ENCODE peak calls at places on chromosomes 16 and 17, in ten cellular contexts. One of them, this sample, is unnamed.

GRCh38 chr17:31386542-31387075 is 4.9 kb upstream of the RAB11FIP4 start:
- DNase-seq in BE2C: no peak
- DNase-seq in astrocyte of the spinal cord: no peak
- DNase-seq in DND-41: no peak
- DNase-seq in GM23248: no peak
- DNase-seq in heart left ventricle: no peak
- DNase-seq in pancreas: no peak
- DNase-seq in GM23338: no peak
- DNase-seq in stomach: no peak
- DNase-seq in tibial artery: no peak
- DNase-seq in this sample: no peak

GRCh38 chr17:59387351-59388069 is 56.1 kb downstream of the YPEL2 start:
- DNase-seq in DND-41: no peak
- DNase-seq in pancreas: no peak
- DNase-seq in stomach: no peak
- DNase-seq in astrocyte of the spinal cord: no peak
- DNase-seq in heart left ventricle: no peak
- DNase-seq in tibial artery: no peak
- DNase-seq in GM23248: peak
- DNase-seq in BE2C: peak
- DNase-seq in GM23338: no peak
- DNase-seq in this sample: no peak

GRCh38 chr16:56225013-56225742 is 33.9 kb downstream of the GNAO1 start:
- DNase-seq in GM23248: no peak
- DNase-seq in astrocyte of the spinal cord: no peak
- DNase-seq in GM23338: no peak
- DNase-seq in BE2C: no peak
- DNase-seq in heart left ventricle: no peak
- DNase-seq in pancreas: no peak
- DNase-seq in stomach: no peak
- DNase-seq in tibial artery: no peak
- DNase-seq in DND-41: peak
- DNase-seq in this sample: no peak

GRCh38 chr17:31008374-31009035 is 37.7 kb downstream of the RNF135 start:
- DNase-seq in DND-41: no peak
- DNase-seq in astrocyte of the spinal cord: peak
- DNase-seq in pancreas: peak
- DNase-seq in stomach: peak
- DNase-seq in tibial artery: peak
- DNase-seq in GM23248: peak
- DNase-seq in GM23338: peak
- DNase-seq in BE2C: no peak
- DNase-seq in heart left ventricle: peak
- DNase-seq in this sample: peak

GRCh38 chr16:75402821-75403475 is 30.4 kb downstream of the CFDP1 start:
- DNase-seq in astrocyte of the spinal cord: peak
- DNase-seq in GM23248: peak
- DNase-seq in tibial artery: no peak
- DNase-seq in pancreas: no peak
- DNase-seq in GM23338: peak
- DNase-seq in stomach: no peak
- DNase-seq in heart left ventricle: no peak
- DNase-seq in BE2C: peak
- DNase-seq in DND-41: no peak
- DNase-seq in this sample: peak

GRCh38 chr16:50326835-50327465 is 41.8 kb downstream of the BRD7 start:
- DNase-seq in BE2C: peak
- DNase-seq in GM23338: peak
- DNase-seq in GM23248: peak
- DNase-seq in heart left ventricle: no peak
- DNase-seq in stomach: no peak
- DNase-seq in pancreas: no peak
- DNase-seq in astrocyte of the spinal cord: peak
- DNase-seq in DND-41: no peak
- DNase-seq in tibial artery: no peak
- DNase-seq in this sample: peak

GRCh38 chr16:88532434-88533241 is 37.6 kb upstream of the ZC3H18 start:
- DNase-seq in stomach: no peak
- DNase-seq in GM23248: no peak
- DNase-seq in pancreas: peak
- DNase-seq in tibial artery: no peak
- DNase-seq in astrocyte of the spinal cord: no peak
- DNase-seq in GM23338: no peak
- DNase-seq in DND-41: no peak
- DNase-seq in BE2C: no peak
- DNase-seq in heart left ventricle: no peak
- DNase-seq in this sample: no peak

GRCh38 chr16:55212791-55213190 is 111.2 kb upstream of the IRX6 start:
- DNase-seq in heart left ventricle: no peak
- DNase-seq in GM23338: no peak
- DNase-seq in GM23248: no peak
- DNase-seq in pancreas: no peak
- DNase-seq in DND-41: no peak
- DNase-seq in stomach: no peak
- DNase-seq in astrocyte of the spinal cord: no peak
- DNase-seq in BE2C: no peak
- DNase-seq in tibial artery: no peak
- DNase-seq in this sample: no peak

GRCh38 chr17:50946223-50946890 is 80.2 kb upstream of the TOB1 start:
- DNase-seq in DND-41: no peak
- DNase-seq in BE2C: no peak
- DNase-seq in astrocyte of the spinal cord: no peak
- DNase-seq in GM23248: no peak
- DNase-seq in pancreas: peak
- DNase-seq in GM23338: no peak
- DNase-seq in heart left ventricle: no peak
- DNase-seq in stomach: peak
- DNase-seq in tibial artery: peak
- DNase-seq in this sample: no peak

GRCh38 chr17:50947844-50948514 is 81.8 kb upstream of the TOB1 start:
- DNase-seq in DND-41: no peak
- DNase-seq in BE2C: peak
- DNase-seq in stomach: peak
- DNase-seq in pancreas: peak
- DNase-seq in heart left ventricle: peak
- DNase-seq in astrocyte of the spinal cord: no peak
- DNase-seq in tibial artery: peak
- DNase-seq in GM23338: no peak
- DNase-seq in GM23248: no peak
- DNase-seq in this sample: no peak

GRCh38 chr17:50948711-50949110 is 82.6 kb upstream of the TOB1 start:
- DNase-seq in tibial artery: peak
- DNase-seq in BE2C: no peak
- DNase-seq in GM23248: no peak
- DNase-seq in GM23338: no peak
- DNase-seq in astrocyte of the spinal cord: no peak
- DNase-seq in DND-41: no peak
- DNase-seq in pancreas: no peak
- DNase-seq in heart left ventricle: no peak
- DNase-seq in stomach: no peak
- DNase-seq in this sample: no peak

GRCh38 chr17:50945779-50946222 is 79.6 kb upstream of the TOB1 start:
- DNase-seq in pancreas: no peak
- DNase-seq in DND-41: no peak
- DNase-seq in heart left ventricle: no peak
- DNase-seq in astrocyte of the spinal cord: no peak
- DNase-seq in BE2C: no peak
- DNase-seq in tibial artery: peak
- DNase-seq in GM23338: no peak
- DNase-seq in stomach: no peak
- DNase-seq in GM23248: no peak
- DNase-seq in this sample: no peak

DNA sequence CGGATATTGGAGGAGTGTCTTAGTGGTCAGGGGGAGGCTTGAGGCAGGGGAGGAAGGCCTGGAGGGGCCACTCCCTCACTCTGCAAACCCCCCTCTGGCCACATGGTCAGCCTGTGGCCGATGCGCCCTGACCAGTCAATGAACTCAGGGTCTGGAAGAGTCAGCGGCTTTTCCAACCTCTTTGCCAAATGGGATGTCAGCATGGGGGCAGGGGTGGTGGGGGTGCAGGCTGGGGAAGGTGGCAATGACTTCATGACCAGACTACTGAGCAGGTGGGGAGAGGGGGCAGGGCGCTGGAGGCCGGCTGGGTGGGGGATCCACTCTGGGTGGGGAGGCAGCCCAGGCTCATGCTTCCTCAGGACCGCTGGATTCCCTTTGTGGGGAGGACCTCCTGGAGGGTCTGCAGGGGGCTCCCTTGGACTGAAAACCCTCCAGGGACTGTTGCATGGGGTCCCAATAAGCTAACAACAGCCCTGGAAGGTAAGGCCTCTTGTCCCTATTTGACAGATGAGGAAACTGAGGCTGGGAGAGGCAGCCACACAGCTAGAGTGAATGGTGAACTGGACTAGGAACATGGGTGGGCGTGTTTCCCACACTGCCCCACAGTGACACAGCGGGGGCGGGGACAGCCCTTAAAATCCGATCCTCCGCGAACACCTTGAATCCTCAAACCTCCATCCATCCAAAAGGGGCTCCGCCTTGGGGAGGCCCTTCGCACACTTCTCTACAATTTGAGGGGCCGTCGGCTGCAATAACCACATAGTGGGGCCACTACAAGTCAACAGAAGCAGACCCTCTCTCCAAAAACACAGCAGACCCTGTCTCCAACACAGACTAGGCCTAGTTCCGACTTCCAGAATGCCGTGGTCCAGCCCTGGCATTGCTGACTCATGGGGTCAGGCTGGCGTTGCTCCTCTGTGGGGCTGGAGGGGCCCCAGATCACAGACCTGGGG is 81.0 kb upstream of the TOB1 start:
- DNase-seq in stomach: no peak
- DNase-seq in DND-41: no peak
- DNase-seq in BE2C: no peak
- DNase-seq in heart left ventricle: no peak
- DNase-seq in tibial artery: peak
- DNase-seq in GM23248: no peak
- DNase-seq in GM23338: no peak
- DNase-seq in pancreas: peak
- DNase-seq in astrocyte of the spinal cord: no peak
- DNase-seq in this sample: no peak
- H3K4me3 ChIP-seq in stomach: no peak
- H3K4me3 ChIP-seq in DND-41: no peak
- H3K4me3 ChIP-seq in BE2C: no peak
- H3K4me3 ChIP-seq in heart left ventricle: no peak
- H3K4me3 ChIP-seq in tibial artery: no peak
- H3K4me3 ChIP-seq in GM23248: no peak
- H3K4me3 ChIP-seq in GM23338: no peak
- H3K4me3 ChIP-seq in pancreas: no peak
- H3K4me3 ChIP-seq in astrocyte of the spinal cord: no peak
- H3K4me3 ChIP-seq in this sample: no peak

GRCh38 chr17:5237541-5238016 is 2.9 kb upstream of the SCIMP start:
- DNase-seq in tibial artery: peak
- DNase-seq in stomach: peak
- DNase-seq in GM23338: peak
- DNase-seq in DND-41: peak
- DNase-seq in astrocyte of the spinal cord: peak
- DNase-seq in pancreas: peak
- DNase-seq in GM23248: peak
- DNase-seq in heart left ventricle: peak
- DNase-seq in BE2C: peak
- DNase-seq in this sample: peak

GRCh38 chr17:5238333-5238732 is 3.7 kb upstream of the SCIMP start:
- DNase-seq in DND-41: no peak
- DNase-seq in stomach: no peak
- DNase-seq in pancreas: no peak
- DNase-seq in GM23338: no peak
- DNase-seq in BE2C: no peak
- DNase-seq in tibial artery: no peak
- DNase-seq in heart left ventricle: no peak
- DNase-seq in GM23248: no peak
- DNase-seq in astrocyte of the spinal cord: no peak
- DNase-seq in this sample: no peak

GRCh38 chr17:5236871-5237540 is 2.3 kb upstream of the SCIMP start:
- DNase-seq in astrocyte of the spinal cord: no peak
- DNase-seq in tibial artery: no peak
- DNase-seq in GM23248: no peak
- DNase-seq in stomach: no peak
- DNase-seq in BE2C: no peak
- DNase-seq in GM23338: no peak
- DNase-seq in pancreas: no peak
- DNase-seq in DND-41: no peak
- DNase-seq in heart left ventricle: no peak
- DNase-seq in this sample: no peak

DNA sequence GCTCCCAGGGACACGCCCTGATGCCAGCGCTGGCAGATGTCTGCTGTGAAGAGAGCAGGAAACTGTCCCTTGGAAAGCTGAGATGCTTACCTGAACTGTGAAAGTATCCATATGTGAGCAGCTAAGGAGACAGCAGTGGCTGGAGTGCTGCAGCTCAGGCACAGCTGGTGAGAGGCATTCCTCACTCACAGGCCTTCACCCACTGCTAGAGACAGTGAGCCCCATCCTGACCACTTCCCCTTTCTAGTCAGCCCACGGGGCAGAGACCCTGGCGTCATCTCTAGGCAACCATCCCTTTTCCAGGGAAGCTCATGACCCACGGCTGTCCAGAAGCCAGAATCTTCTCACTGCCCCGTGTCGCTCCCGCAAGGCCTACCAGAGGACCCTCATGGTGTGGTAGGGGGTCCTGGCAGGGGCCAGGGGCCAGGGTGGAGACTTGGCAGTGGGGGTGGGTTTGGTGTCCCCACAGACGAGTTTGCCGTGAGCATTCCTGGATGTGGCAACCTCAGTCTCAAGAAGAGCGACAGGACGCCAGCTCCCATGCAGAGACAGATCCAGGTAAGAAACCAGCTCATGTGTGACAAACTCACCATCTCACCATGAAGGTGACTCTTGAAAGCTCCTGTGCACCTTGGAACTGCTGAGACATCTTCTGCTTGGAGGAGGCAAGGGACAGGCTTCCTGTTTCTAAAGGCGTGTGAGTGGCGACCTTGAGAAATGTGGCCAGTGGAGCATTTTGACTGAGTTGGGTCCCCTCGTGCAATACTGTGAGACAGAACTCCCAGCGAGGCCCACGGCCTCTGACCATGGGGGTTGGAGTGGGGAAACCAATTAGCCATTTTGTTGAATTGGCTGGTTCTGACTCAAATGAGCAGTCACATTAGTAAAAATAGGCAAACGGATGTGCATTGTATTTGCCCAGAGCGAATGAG is at the start of gene SCIMP:
- DNase-seq in DND-41: no peak
- DNase-seq in GM23248: no peak
- DNase-seq in heart left ventricle: peak
- DNase-seq in astrocyte of the spinal cord: no peak
- DNase-seq in stomach: no peak
- DNase-seq in GM23338: no peak
- DNase-seq in pancreas: no peak
- DNase-seq in tibial artery: peak
- DNase-seq in BE2C: no peak
- DNase-seq in this sample: no peak
- H3K4me3 ChIP-seq in DND-41: no peak
- H3K4me3 ChIP-seq in GM23248: no peak
- H3K4me3 ChIP-seq in heart left ventricle: no peak
- H3K4me3 ChIP-seq in astrocyte of the spinal cord: no peak
- H3K4me3 ChIP-seq in stomach: no peak
- H3K4me3 ChIP-seq in GM23338: no peak
- H3K4me3 ChIP-seq in pancreas: peak
- H3K4me3 ChIP-seq in tibial artery: no peak
- H3K4me3 ChIP-seq in BE2C: no peak
- H3K4me3 ChIP-seq in this sample: no peak

DNA sequence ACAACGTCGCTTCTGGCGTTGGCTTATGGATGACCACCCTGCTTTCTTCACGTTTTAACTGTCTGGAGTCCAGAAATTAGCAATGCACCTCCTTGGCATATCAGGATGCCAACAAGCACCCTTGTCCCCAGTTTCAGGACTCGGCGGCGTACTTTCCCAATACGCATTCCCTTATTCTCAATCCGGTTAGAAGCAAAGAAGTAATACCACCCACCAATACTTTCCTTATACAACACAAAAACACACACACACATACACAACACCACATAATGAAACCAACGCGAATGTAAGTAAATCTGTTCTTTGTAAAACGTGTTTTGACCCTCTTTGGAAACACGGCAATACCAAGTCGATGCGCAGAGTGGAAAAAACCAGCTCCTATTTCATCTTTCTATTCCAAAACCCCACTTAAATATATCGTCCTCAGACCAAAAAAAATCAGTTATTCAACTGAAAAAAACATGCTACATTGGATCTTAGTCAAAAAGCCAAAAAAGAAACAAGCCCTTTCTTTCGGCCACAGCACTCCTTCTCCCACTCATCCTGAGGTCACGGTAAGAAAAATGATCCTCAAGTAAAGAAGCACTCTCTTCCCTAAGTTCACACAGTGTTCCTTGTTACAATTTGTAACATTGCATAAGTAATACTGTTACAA is 31.1 kb upstream of the ARL4D start:
- DNase-seq in tibial artery: no peak
- DNase-seq in stomach: no peak
- DNase-seq in heart left ventricle: no peak
- DNase-seq in astrocyte of the spinal cord: peak
- DNase-seq in GM23248: peak
- DNase-seq in pancreas: no peak
- DNase-seq in GM23338: peak
- DNase-seq in DND-41: peak
- DNase-seq in BE2C: peak
- DNase-seq in this sample: peak
- H3K4me3 ChIP-seq in tibial artery: peak
- H3K4me3 ChIP-seq in stomach: peak
- H3K4me3 ChIP-seq in heart left ventricle: peak
- H3K4me3 ChIP-seq in astrocyte of the spinal cord: peak
- H3K4me3 ChIP-seq in GM23248: peak
- H3K4me3 ChIP-seq in pancreas: peak
- H3K4me3 ChIP-seq in GM23338: peak
- H3K4me3 ChIP-seq in DND-41: peak
- H3K4me3 ChIP-seq in BE2C: peak
- H3K4me3 ChIP-seq in this sample: peak

GRCh38 chr17:8696951-8697745 is 47.5 kb downstream of the CCDC42 start:
- DNase-seq in DND-41: no peak
- DNase-seq in BE2C: no peak
- DNase-seq in pancreas: no peak
- DNase-seq in stomach: no peak
- DNase-seq in heart left ventricle: peak
- DNase-seq in tibial artery: peak
- DNase-seq in GM23338: peak
- DNase-seq in GM23248: no peak
- DNase-seq in astrocyte of the spinal cord: peak
- DNase-seq in this sample: peak
- H3K4me3 ChIP-seq in DND-41: no peak
- H3K4me3 ChIP-seq in BE2C: no peak
- H3K4me3 ChIP-seq in pancreas: no peak
- H3K4me3 ChIP-seq in stomach: no peak
- H3K4me3 ChIP-seq in heart left ventricle: no peak
- H3K4me3 ChIP-seq in tibial artery: no peak
- H3K4me3 ChIP-seq in GM23338: peak
- H3K4me3 ChIP-seq in GM23248: no peak
- H3K4me3 ChIP-seq in astrocyte of the spinal cord: no peak
- H3K4me3 ChIP-seq in this sample: no peak